ENCODE peak calls at places on chromosome 13, in five cellular contexts. P is tibial artery, Z is AG10803, K is fibroblast of lung, F is thoracic aorta. H is an unnamed sample.

GRCh38 chr13:86684402-86684801 is 885.2 kb upstream of the SLITRK6 start:
- DNase-seq in Z (no peak), P (no peak), F (no peak), K (peak; percentile 66), H (no peak)

GRCh38 chr13:28452755-28453154 is 42.2 kb downstream of the FLT1 start:
- DNase-seq in P (no peak), F (no peak), K (no peak), Z (no peak), H (no peak)

GRCh38 chr13:70964124-70964523 is 855.9 kb upstream of the KLHL1 start:
- DNase-seq in Z (no peak), K (no peak), P (no peak), F (no peak), H (no peak)

GRCh38 chr13:42327725-42328124 is 55.8 kb downstream of the AKAP11 start:
- DNase-seq in K (no peak), Z (no peak), F (no peak), P (no peak), H (no peak)

GRCh38 chr13:92500192-92500591 is 726.4 kb upstream of the GPC6 start:
- DNase-seq in Z (no peak), F (no peak), K (no peak), P (no peak), H (no peak)

GRCh38 chr13:34672631-34673030 is 269.4 kb upstream of the NBEA start:
- DNase-seq in P (no peak), K (peak; percentile 46), F (no peak), Z (no peak), H (no peak)

GRCh38 chr13:111131610-111132009 is 16.5 kb downstream of the ARHGEF7 start:
- DNase-seq in F (no peak), Z (no peak), K (no peak), P (no peak), H (no peak)

GRCh38 chr13:43154083-43154739 is 130.8 kb downstream of the DNAJC15 start:
- DNase-seq in F (no peak), Z (no peak), P (no peak), K (peak; percentile 60), H (no peak)

GRCh38 chr13:103282571-103283450 is 216.6 kb upstream of the SLC10A2 start:
- DNase-seq in K (peak; percentile 95), P (no peak), F (no peak), Z (no peak), H (no peak)

GRCh38 chr13:31328549-31329229 is 128.9 kb downstream of the B3GLCT start:
- DNase-seq in K (peak; percentile 8), P (no peak), F (no peak), Z (no peak), H (no peak)

GRCh38 chr13:101626925-101627555 is 174.6 kb downstream of the ITGBL1 start:
- DNase-seq in K (no peak), F (no peak), Z (no peak), P (no peak), H (no peak)

GRCh38 chr13:42814868-42815267 is 33.5 kb downstream of the FAM216B start:
- DNase-seq in Z (peak; percentile 78), K (peak; percentile 88), P (no peak), F (no peak), H (no peak)

GRCh38 chr13:74452176-74452575 is 318.0 kb upstream of the KLF12 start:
- DNase-seq in Z (no peak), P (no peak), K (peak; percentile 17), F (no peak), H (no peak)

GRCh38 chr13:110687736-110688135 is 18.2 kb downstream of the CARS2 start:
- DNase-seq in K (no peak), F (no peak), Z (no peak), P (no peak), H (no peak)

GRCh38 chr13:101326710-101327109 is 89.6 kb downstream of the NALCN start:
- DNase-seq in Z (no peak), K (no peak), F (no peak), P (no peak), H (no peak)

GRCh38 chr13:95023405-95023804 is 277.8 kb downstream of the ABCC4 start:
- DNase-seq in F (no peak), Z (no peak), K (no peak), P (no peak), H (no peak)

DNA sequence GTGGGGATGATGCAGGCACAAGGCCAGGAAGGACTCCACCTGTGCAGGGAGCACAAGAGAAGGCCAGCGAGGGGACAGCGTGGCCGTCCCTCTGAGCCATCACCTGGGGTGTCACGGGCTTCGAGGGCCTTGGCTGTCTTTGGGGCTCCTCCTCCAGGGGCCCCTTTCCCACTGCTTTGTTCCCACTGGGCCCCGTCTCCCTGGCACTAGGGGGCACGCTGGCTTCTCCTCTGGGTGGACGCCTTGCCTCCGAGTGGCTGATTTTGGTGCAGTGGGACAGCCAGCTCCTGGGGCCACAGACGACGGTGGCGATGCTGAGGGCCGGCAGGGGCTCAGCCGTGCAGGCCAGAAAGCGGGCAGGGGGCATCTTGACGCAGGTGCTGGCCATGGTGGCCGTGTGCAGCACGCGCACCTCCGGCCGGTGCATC is 43.2 kb upstream of the GRTP1 start:
- DNase-seq in P (no peak), F (no peak), Z (no peak), K (no peak), H (no peak)
- H3K4me3 ChIP-seq in P (no peak overlapping the region), F (no peak overlapping the region), Z (no peak overlapping the region), K (no peak overlapping the region), H (peak overlapping the region; percentile 54)

GRCh38 chr13:113724780-113725315 is 34.2 kb upstream of the TMEM255B start:
- DNase-seq in K (peak; percentile 66), F (peak; percentile 34), P (peak; percentile 85), Z (peak; percentile 54), H (peak; percentile 60)
- H3K4me3 ChIP-seq in K (peak overlapping the region; percentile 51), F (peak overlapping the region; percentile 78), P (peak overlapping the region; percentile 42), Z (peak overlapping the region; percentile 53), H (peak overlapping the region; percentile 56)

DNA sequence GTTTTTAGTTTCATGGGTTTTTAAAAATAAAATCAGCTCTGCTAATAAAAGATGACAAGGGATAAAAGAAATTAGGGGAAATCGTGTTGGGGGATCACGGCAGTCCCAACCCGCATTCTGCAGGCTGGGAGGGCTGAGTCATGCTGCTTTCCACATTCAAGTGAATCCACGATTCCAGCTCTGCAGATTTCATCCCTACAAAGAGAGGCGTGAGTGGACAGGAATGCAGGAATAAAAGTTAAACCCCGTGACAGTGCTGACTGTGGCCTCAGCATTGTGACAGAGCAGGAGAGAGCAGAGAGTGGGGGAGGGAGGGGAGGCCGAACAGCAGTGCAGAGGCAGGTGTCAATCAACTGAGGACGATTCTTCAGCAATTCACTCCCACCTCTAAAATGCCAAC is 66.5 kb upstream of the RAP2A start:
- DNase-seq in P (no peak), K (peak; percentile 93), Z (peak; percentile 85), F (no peak), H (peak; percentile 28)
- H3K4me3 ChIP-seq in P (no peak overlapping the region), K (no peak overlapping the region), Z (peak overlapping the region; percentile 18), F (no peak overlapping the region), H (no peak overlapping the region)

GRCh38 chr13:39485314-39485700 is 117.7 kb downstream of the LHFPL6 start:
- DNase-seq in Z (peak; percentile 32), K (peak; percentile 68), P (no peak), F (no peak), H (no peak)
- H3K4me3 ChIP-seq in Z (no peak overlapping the region), K (no peak overlapping the region), P (no peak overlapping the region), F (no peak overlapping the region), H (no peak overlapping the region)

GRCh38 chr13:24249586-24249985 is 59.8 kb upstream of the C1QTNF9 start:
- DNase-seq in P (no peak), F (no peak), Z (no peak), K (no peak), H (no peak)

GRCh38 chr13:24251525-24251924 is 57.9 kb upstream of the C1QTNF9 start:
- DNase-seq in P (no peak), Z (no peak), K (no peak), F (no peak), H (no peak)

GRCh38 chr13:24254151-24254810 is 55.1 kb upstream of the C1QTNF9 start:
- DNase-seq in F (no peak), P (no peak), Z (no peak), K (no peak), H (no peak)

GRCh38 chr13:24253520-24254150 is 55.7 kb upstream of the C1QTNF9 start:
- DNase-seq in P (no peak), Z (no peak), K (no peak), F (no peak), H (no peak)

GRCh38 chr13:24252136-24252535 is 57.2 kb upstream of the C1QTNF9 start:
- DNase-seq in F (no peak), Z (no peak), K (no peak), P (no peak), H (no peak)
- H3K4me3 ChIP-seq in F (peak overlapping the region; percentile 23), Z (no peak overlapping the region), K (no peak overlapping the region), P (no peak overlapping the region), H (no peak overlapping the region)

DNA sequence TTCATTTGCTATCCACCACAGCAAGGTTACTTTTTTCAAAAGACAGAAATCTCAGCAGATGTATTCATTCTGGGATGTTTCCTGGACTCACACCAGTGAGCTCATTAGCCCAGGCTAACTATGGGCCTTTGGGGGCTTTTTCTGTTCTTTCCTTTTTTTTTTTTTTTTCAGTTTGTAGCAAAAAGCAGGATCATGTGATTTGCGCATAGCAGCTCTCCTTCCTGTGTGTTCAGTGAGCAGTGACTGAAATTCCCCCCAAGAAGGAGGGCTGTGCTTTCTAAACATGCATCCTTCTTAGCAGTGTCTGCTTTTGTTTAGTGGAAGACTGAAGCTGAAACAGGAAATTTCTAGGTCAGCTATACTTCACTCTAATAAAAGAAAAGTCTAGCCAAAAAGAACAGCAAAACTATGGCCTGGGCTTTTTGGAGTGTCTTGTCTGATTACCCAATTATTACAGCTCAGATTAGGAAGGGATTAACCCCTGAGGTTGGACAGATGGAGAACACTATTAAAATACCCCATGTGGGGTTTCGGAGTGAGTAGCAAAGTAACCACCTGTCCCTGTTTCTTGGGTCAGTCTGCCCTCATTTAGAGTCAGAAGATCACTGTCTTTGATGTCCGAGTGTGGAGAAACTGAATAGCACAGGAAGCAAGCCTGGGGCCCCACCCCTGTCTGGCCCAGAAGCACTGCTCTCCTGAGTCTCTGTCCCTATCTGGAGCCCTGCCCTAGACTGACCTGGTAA is 8.9 kb upstream of the AMER2 start:
- DNase-seq in F (no peak), P (no peak), K (no peak), Z (no peak), H (no peak)
- H3K4me3 ChIP-seq in F (no peak overlapping the region), P (no peak overlapping the region), K (no peak overlapping the region), Z (no peak overlapping the region), H (no peak overlapping the region)

GRCh38 chr13:38636106-38636505 is 50.8 kb upstream of the FREM2 start:
- DNase-seq in P (no peak), Z (no peak), F (no peak), K (no peak), H (no peak)
- H3K4me3 ChIP-seq in P (no peak overlapping the region), Z (no peak overlapping the region), F (no peak overlapping the region), K (no peak overlapping the region), H (no peak overlapping the region)

H was measured in gastrocnemius medialis.